ENCODE peak calls at places on chromosomes 6 and 20, in four cellular contexts. F is tibial artery, M is endothelial cell, P is BJ. S is an unnamed sample.

GRCh38 chr20:9218412-9219001 is 149.6 kb downstream of the PLCB4 start:
- DNase-seq in F (no peak), M (no peak), P (no peak), S (no peak)

GRCh38 chr20:47317127-47317895 is 39.2 kb downstream of the ZMYND8 start:
- DNase-seq in M (peak; percentile 33), P (peak; percentile 79), F (peak; percentile 88), S (peak; percentile 84)

GRCh38 chr20:47573586-47573985 is 71.9 kb downstream of the NCOA3 start:
- DNase-seq in M (no peak), F (no peak), P (no peak), S (no peak)

GRCh38 chr20:38226553-38226952 is 34.0 kb downstream of the KIAA1755 start:
- DNase-seq in M (no peak), F (no peak), P (no peak), S (no peak)

GRCh38 chr6:32191696-32192607 is 491 bp downstream of the GPSM3 start:
- DNase-seq in P (no peak), M (no peak), F (no peak), S (no peak)

GRCh38 chr6:25866011-25866410 is 8.0 kb downstream of the SLC17A3 start:
- DNase-seq in P (no peak), F (no peak), M (no peak), S (no peak)

GRCh38 chr6:54198134-54198533 is 86.9 kb downstream of the MLIP start:
- DNase-seq in F (no peak), M (no peak), P (no peak), S (no peak)

GRCh38 chr6:129186988-129187387 is 304.1 kb downstream of the LAMA2 start:
- DNase-seq in M (no peak), P (peak; percentile 71), F (no peak), S (peak; percentile 12)

GRCh38 chr6:37480951-37481597 is 18.6 kb downstream of the CCDC167 start:
- DNase-seq in F (no peak), P (no peak), M (no peak), S (no peak)

GRCh38 chr6:29632789-29633531 is at the start of gene GABBR1:
- DNase-seq in F (peak; percentile 87), M (peak; percentile 67), P (peak; percentile 53), S (peak; percentile 75)

GRCh38 chr20:49292010-49292409 is 14.2 kb upstream of the ZNFX1 start:
- DNase-seq in M (no peak), F (no peak), P (no peak), S (no peak)

GRCh38 chr6:7559651-7560385 is 18.3 kb downstream of the DSP start:
- DNase-seq in M (no peak), P (no peak), F (no peak), S (no peak)

GRCh38 chr20:36770680-36771079 is 2.9 kb downstream of the DSN1 start:
- DNase-seq in P (no peak), M (no peak), F (no peak), S (no peak)

GRCh38 chr20:46022411-46023147 is 6.4 kb upstream of the SLC12A5 start:
- DNase-seq in P (no peak), F (no peak), M (peak; percentile 74), S (no peak)

GRCh38 chr20:46713957-46714834 is 4.7 kb downstream of the SLC2A10 start:
- DNase-seq in P (no peak), M (no peak), F (no peak), S (no peak)

GRCh38 chr6:15987569-15987968 is 141.3 kb upstream of the MYLIP start:
- DNase-seq in M (no peak), F (no peak), P (no peak), S (no peak)

GRCh38 chr6:116971959-116972358 is 94.9 kb downstream of the RFX6 start:
- DNase-seq in F (no peak), M (peak; percentile 40), P (no peak), S (no peak)

GRCh38 chr6:133467231-133467981 is 226.2 kb downstream of the EYA4 start:
- DNase-seq in P (no peak), F (no peak), M (no peak), S (no peak)

GRCh38 chr6:163085861-163086562 is 328.5 kb upstream of the QKI start:
- DNase-seq in P (no peak), F (no peak), M (no peak), S (no peak)

GRCh38 chr6:53943410-53943809 is 148.6 kb downstream of the LRRC1 start:
- DNase-seq in F (no peak), M (no peak), P (no peak), S (no peak)

GRCh38 chr20:14497004-14497403 is 159.6 kb upstream of the FLRT3 start:
- DNase-seq in F (no peak), P (no peak), M (no peak), S (no peak)

GRCh38 chr20:19778404-19778803 is 20.3 kb downstream of the RIN2 start:
- DNase-seq in F (peak; percentile 45), P (no peak), M (no peak), S (no peak)

GRCh38 chr20:34859367-34859766 is 13.3 kb downstream of the GGT7 start:
- DNase-seq in F (no peak), P (no peak), M (no peak), S (no peak)

GRCh38 chr20:21251278-21251677 is 51.9 kb upstream of the XRN2 start:
- DNase-seq in P (no peak), M (no peak), F (no peak), S (no peak)

GRCh38 chr20:47805951-47806350 is 20.7 kb upstream of the SULF2 start:
- DNase-seq in M (no peak), F (no peak), P (no peak), S (no peak)

GRCh38 chr6:106608080-106608668 is 21.1 kb downstream of the RTN4IP1 start:
- DNase-seq in P (no peak), F (no peak), M (peak; percentile 51), S (no peak)
- TF ChIP-seq CTCF in P (peak; percentile 56), F (peak; percentile 42), M (peak; percentile 77), S (peak; percentile 44)

GRCh38 chr6:33490198-33490597 is 35.8 kb downstream of the ZBTB9 start:
- DNase-seq in F (no peak), M (no peak), P (no peak), S (no peak)
- TF ChIP-seq CTCF in F (no peak), M (no peak), P (no peak), S (no peak)

GRCh38 chr20:58028123-58028522 is 200.3 kb downstream of the ANKRD60 start:
- DNase-seq in M (no peak), P (no peak), F (no peak), S (no peak)
- TF ChIP-seq CTCF in M (no peak), P (peak; percentile 19), F (no peak), S (no peak)

GRCh38 chr20:31617432-31618104 is 12.5 kb downstream of the ID1 start:
- DNase-seq in M (no peak), P (no peak), F (no peak), S (no peak)
- TF ChIP-seq CTCF in M (no peak), P (no peak), F (no peak), S (no peak)

GRCh38 chr20:57582029-57582378 is 21.1 kb downstream of the PCK1 start:
- DNase-seq in F (no peak), P (no peak), M (no peak), S (no peak)

GRCh38 chr20:57584768-57585461 is 24.0 kb downstream of the PCK1 start:
- DNase-seq in M (no peak), F (no peak), P (no peak), S (no peak)

GRCh38 chr20:57585466-57586213 is 24.7 kb downstream of the PCK1 start:
- DNase-seq in M (no peak), F (no peak), P (no peak), S (no peak)

GRCh38 chr20:57582432-57583288 is 21.8 kb downstream of the PCK1 start:
- DNase-seq in F (peak; percentile 74), P (no peak), M (peak; percentile 52), S (no peak)

DNA sequence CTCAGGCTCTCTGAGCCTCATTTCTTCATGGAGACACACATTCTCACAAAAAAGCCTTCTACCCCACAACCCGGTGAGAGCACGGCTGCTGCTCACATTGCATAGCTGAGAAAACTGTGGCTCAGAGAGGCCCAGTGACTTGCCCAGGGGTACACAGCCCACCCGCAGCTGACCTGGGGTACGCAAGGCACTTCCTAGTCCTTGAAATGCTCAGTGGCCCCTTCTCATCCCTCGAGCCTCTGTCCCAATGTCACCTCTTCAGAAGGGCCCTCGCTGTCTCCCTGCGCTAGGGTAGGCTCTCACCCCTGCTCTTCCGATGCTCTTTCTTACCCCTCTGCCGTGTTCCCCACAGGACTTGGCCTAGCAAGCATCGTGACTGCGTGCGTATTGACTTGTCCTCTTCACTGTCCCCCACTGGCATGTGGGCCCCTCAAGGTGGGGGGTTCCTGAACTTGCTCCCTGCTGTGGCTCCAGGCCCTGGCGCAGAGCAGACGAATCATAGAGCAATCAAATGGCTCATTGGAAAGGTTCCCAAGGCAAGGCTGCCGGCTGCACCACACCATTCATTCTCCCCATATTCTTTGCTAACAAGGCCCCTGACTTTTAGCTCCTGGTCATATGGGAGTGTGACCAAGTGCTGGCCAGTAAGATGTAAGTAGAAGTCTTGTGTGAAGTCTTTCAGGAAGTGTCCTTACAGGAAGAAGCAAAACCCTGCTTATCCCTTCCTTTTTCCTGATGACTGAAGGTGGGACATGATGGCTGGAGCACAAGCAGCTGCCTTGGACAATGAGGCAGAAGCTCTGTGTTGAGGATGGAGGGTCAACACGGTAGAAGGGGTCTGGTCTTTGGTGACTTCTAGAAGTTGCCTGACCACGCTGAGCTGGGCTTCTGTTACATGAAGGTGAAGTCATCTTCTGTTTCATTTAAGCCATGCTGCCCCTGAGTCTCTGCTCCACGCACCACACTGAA is 22.7 kb downstream of the PCK1 start:
- DNase-seq in P (no peak), M (no peak), F (no peak), S (no peak)
- TF ChIP-seq CTCF in P (no peak), M (peak; percentile 24), F (no peak), S (no peak)

GRCh38 chr20:62208805-62209755 is 11.0 kb downstream of the HRH3 start:
- DNase-seq in M (peak; percentile 38), F (no peak), P (no peak), S (no peak)
- TF ChIP-seq CTCF in M (no peak), F (no peak), P (no peak), S (no peak)

GRCh38 chr20:668638-669037 is 7.0 kb downstream of the SCRT2 start:
- DNase-seq in M (no peak), P (no peak), F (no peak), S (no peak)
- TF ChIP-seq CTCF in M (no peak), P (no peak), F (no peak), S (no peak)

DNA sequence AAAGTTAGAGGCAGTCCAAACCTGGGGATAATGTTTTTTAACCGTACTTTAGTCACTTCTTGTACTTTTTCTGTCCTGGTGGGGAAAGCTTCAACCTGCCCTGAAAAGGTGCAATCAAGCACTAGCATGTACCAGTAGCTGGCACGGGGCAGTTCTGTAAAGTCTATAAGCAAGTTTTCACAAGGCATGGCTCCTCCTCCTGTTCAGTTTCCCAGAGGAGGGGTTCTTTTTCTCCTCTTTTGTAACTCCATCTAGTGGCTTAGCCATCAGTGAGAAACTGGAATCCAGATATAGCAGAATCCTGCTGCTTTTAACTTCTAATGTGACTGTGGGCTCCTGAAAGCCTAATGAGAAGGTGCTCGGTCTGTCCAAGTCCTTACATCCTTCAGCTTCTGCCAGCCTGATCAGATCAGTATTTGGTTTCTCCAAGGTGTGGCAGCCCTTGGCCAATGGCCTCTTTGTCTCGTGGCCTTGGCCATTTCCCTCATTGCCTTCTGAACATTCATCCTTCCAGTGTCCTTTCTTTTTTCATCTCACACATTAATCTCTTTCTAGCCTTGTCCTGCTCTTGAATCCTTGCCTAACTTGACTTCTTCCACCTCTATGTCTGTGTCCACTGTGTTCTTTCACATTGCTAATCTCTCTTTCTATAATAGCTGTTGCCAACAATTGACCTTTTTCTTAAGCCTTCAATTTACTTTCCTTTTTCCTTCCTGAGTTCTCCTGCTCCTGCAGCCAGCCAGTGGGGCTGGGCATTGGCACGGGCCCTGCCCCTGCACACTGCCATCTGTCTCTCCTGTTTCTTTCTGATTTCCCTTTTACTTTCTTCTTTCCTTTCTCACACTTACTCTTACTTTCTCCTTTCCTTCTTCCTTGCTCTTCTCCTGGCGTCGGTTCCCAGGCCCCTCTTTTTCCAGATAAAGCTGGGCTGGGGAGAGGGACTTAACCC is 222.0 kb upstream of the SYNCRIP start:
- DNase-seq in M (no peak), P (no peak), F (no peak), S (no peak)
- TF ChIP-seq CTCF in M (no peak), P (peak; percentile 18), F (peak; percentile 25), S (no peak)

S was measured in AG09319.